ENCODE peak calls at places on chromosomes 12 and 14, in five cellular contexts. E is activated B cell treated with CpG ODN at 0.5 μM for 24 hours, L is HCT116, S is B cell, P is mucosa of descending colon. X is an unnamed sample.

GRCh38 chr12:57093412-57094193 is 4.7 kb downstream of the NAB2 start:
- DNase-seq in E (peak), L (no peak), S (peak), P (peak), X (peak)

GRCh38 chr14:90454041-90455000 is 57.5 kb downstream of the CALM1 start:
- DNase-seq in E (no peak), L (peak), S (no peak), P (peak), X (no peak)

GRCh38 chr12:67594888-67595287 is 53.7 kb upstream of the DYRK2 start:
- DNase-seq in E (no peak), L (no peak), S (no peak), P (no peak), X (no peak)

GRCh38 chr12:108825205-108825950 is 32.0 kb downstream of the SSH1 start:
- DNase-seq in E (no peak), L (no peak), S (no peak), P (no peak), X (peak)

GRCh38 chr12:12323606-12324005 is 26.4 kb downstream of the MANSC1 start:
- DNase-seq in E (no peak), L (no peak), S (no peak), P (no peak), X (no peak)

GRCh38 chr12:11758838-11759509 is 109.5 kb downstream of the ETV6 start:
- DNase-seq in E (no peak), L (no peak), S (peak), P (no peak), X (no peak)

GRCh38 chr12:130838284-130838950 is 633 bp downstream of the STX2 start:
- DNase-seq in E (no peak), L (no peak), S (peak), P (no peak), X (peak)

GRCh38 chr14:33642080-33642479 is 308.8 kb downstream of the EGLN3 start:
- DNase-seq in E (no peak), L (no peak), S (no peak), P (no peak), X (no peak)

GRCh38 chr12:80472912-80473500 is 29.0 kb downstream of the PTPRQ start:
- DNase-seq in E (no peak), L (peak), S (no peak), P (no peak), X (peak)

GRCh38 chr12:125143491-125143890 is 78.3 kb downstream of the AACS start:
- DNase-seq in E (no peak), L (no peak), S (no peak), P (peak), X (no peak)

GRCh38 chr14:58560208-58560607 is 77.6 kb upstream of the DACT1 start:
- DNase-seq in E (no peak), L (no peak), S (no peak), P (no peak), X (no peak)

GRCh38 chr14:103520657-103521437 is 1.8 kb downstream of the CKB start:
- DNase-seq in E (peak), L (peak), S (peak), P (peak), X (peak)

GRCh38 chr14:23401331-23401730 is 6.7 kb downstream of the MYH6 start:
- DNase-seq in E (no peak), L (no peak), S (no peak), P (no peak), X (no peak)

GRCh38 chr12:65822732-65823480 is 1.4 kb upstream of the HMGA2 start:
- DNase-seq in E (no peak), L (peak), S (peak), P (peak), X (peak)

GRCh38 chr12:100718212-100718611 is 76.4 kb upstream of the ANO4 start:
- DNase-seq in E (no peak), L (no peak), S (no peak), P (no peak), X (no peak)

GRCh38 chr12:91718326-91718725 is 427.3 kb downstream of the BTG1 start:
- DNase-seq in E (no peak), L (no peak), S (no peak), P (no peak), X (no peak)

GRCh38 chr12:94205738-94206310 is 57.4 kb downstream of the PLXNC1 start:
- DNase-seq in E (no peak), L (no peak), S (no peak), P (no peak), X (no peak)

GRCh38 chr14:68670344-68670725 is 122.5 kb downstream of the ZFP36L1 start:
- DNase-seq in E (no peak), L (no peak), S (no peak), P (no peak), X (no peak)

GRCh38 chr12:53775478-53776145 is 23.8 kb upstream of the CISTR start:
- DNase-seq in E (no peak), L (no peak), S (no peak), P (no peak), X (no peak)

GRCh38 chr12:100954118-100954517 is 159.5 kb downstream of the ANO4 start:
- DNase-seq in E (no peak), L (no peak), S (no peak), P (no peak), X (no peak)

GRCh38 chr14:60323199-60323891 is 74.3 kb downstream of the PPM1A start:
- DNase-seq in E (no peak), L (no peak), S (no peak), P (no peak), X (no peak)

GRCh38 chr12:55847033-55847432 is 4.3 kb upstream of the MMP19 start:
- DNase-seq in E (no peak), L (no peak), S (no peak), P (no peak), X (no peak)

GRCh38 chr14:24130717-24131548 is 474 bp downstream of the FITM1 start:
- DNase-seq in E (no peak), L (no peak), S (no peak), P (no peak), X (no peak)

GRCh38 chr12:116547955-116548471 is 11.2 kb upstream of the MAP1LC3B2 start:
- DNase-seq in E (peak), L (no peak), S (peak), P (no peak), X (peak)

GRCh38 chr12:32265461-32265860 is 133.9 kb upstream of the FGD4 start:
- DNase-seq in E (no peak), L (no peak), S (peak), P (no peak), X (no peak)

GRCh38 chr12:100031821-100032220 is 47.1 kb upstream of the ANKS1B start:
- DNase-seq in E (no peak), L (no peak), S (no peak), P (no peak), X (no peak)

GRCh38 chr12:74957231-74957630 is 252.4 kb downstream of the KCNC2 start:
- DNase-seq in E (no peak), L (no peak), S (no peak), P (no peak), X (no peak)

GRCh38 chr12:124443929-124444712 is 123.3 kb downstream of the NCOR2 start:
- DNase-seq in E (no peak), L (no peak), S (no peak), P (no peak), X (no peak)

GRCh38 chr14:68392393-68393085 is 400.3 kb downstream of the ZFP36L1 start:
- DNase-seq in E (no peak), L (no peak), S (peak), P (peak), X (no peak)

GRCh38 chr12:23810327-23810902 is 139.1 kb downstream of the SOX5 start:
- DNase-seq in E (no peak), L (no peak), S (no peak), P (no peak), X (no peak)

GRCh38 chr12:64273527-64274403 is 51.7 kb upstream of the KICS2 start:
- DNase-seq in E (no peak), L (peak), S (no peak), P (no peak), X (no peak)

GRCh38 chr12:107329569-107330324 is 236.4 kb upstream of the CRY1 start:
- DNase-seq in E (no peak), L (no peak), S (no peak), P (no peak), X (no peak)

GRCh38 chr14:22666203-22666893 is 22.2 kb upstream of the OR6J1 start:
- DNase-seq in E (no peak), L (no peak), S (no peak), P (no peak), X (no peak)

GRCh38 chr14:95667251-95667693 is 19.0 kb upstream of the TCL1B start:
- DNase-seq in E (peak), L (no peak), S (peak), P (no peak), X (no peak)

DNA sequence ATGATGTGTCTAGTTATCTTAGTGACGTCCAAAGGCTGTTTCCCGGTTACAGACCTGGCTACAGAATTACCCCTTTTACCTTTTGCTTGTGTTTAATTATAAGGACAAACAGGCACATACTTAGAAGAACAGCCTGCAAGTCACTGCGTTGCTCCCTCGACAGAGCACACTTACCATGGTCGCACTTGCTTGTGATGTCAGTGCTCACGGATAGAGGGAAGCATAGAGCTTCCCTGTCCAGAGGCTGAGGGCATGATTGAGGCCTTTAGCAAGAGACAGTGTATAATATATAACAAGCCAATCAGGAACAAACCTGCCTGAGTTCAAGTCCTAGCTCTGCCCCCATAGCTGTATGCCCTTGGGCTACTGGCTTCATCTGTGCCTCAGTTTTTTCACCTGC is 73.2 kb upstream of the SCN8A start:
- DNase-seq in E (no peak), L (no peak), S (no peak), P (no peak), X (no peak)
- TF ChIP-seq CTCF in E (no peak), L (no peak), S (no peak), P (no peak), X (no peak)

GRCh38 chr12:132284071-132284492 is 45.3 kb downstream of the GALNT9 start:
- DNase-seq in E (no peak), L (no peak), S (no peak), P (no peak), X (no peak)
- TF ChIP-seq CTCF in E (no peak), L (peak), S (no peak), P (no peak), X (no peak)

DNA sequence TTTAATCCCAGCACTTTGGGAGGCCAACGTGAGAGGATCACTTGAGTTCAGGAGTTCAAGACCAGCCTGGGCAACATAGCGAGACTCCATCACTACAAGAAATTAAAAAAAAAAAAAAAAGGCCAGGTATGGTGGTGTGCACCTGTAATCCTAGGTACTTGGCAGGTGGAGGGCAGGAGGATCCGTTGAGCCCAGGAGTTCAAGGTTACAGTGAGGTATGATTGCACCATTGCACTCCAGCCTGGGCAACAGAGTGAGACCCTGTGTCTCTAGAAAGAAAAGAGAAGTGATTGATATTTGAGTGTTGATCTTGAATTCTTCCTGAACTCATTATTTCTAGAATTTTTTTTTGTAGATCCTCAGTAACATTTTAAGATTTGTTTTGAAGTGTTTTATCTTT is 59.4 kb downstream of the ADIPOR2 start:
- DNase-seq in E (no peak), L (no peak), S (no peak), P (no peak), X (no peak)
- TF ChIP-seq CTCF in E (no peak), L (no peak), S (no peak), P (no peak), X (no peak)

GRCh38 chr12:3132636-3133409 is 55.6 kb downstream of the TSPAN9 start:
- DNase-seq in E (no peak), L (no peak), S (no peak), P (no peak), X (no peak)
- TF ChIP-seq CTCF in E (no peak), L (no peak), S (no peak), P (no peak), X (no peak)

GRCh38 chr12:111873113-111873512 is 31.1 kb downstream of the MAPKAPK5 start:
- DNase-seq in E (no peak), L (no peak), S (no peak), P (no peak), X (no peak)

GRCh38 chr12:111864935-111865334 is 22.9 kb downstream of the MAPKAPK5 start:
- DNase-seq in E (no peak), L (no peak), S (no peak), P (no peak), X (no peak)

GRCh38 chr12:111870216-111870615 is 28.2 kb downstream of the MAPKAPK5 start:
- DNase-seq in E (no peak), L (no peak), S (no peak), P (no peak), X (no peak)

GRCh38 chr12:111868676-111869588 is 26.9 kb downstream of the MAPKAPK5 start:
- DNase-seq in E (no peak), L (no peak), S (no peak), P (no peak), X (no peak)

DNA sequence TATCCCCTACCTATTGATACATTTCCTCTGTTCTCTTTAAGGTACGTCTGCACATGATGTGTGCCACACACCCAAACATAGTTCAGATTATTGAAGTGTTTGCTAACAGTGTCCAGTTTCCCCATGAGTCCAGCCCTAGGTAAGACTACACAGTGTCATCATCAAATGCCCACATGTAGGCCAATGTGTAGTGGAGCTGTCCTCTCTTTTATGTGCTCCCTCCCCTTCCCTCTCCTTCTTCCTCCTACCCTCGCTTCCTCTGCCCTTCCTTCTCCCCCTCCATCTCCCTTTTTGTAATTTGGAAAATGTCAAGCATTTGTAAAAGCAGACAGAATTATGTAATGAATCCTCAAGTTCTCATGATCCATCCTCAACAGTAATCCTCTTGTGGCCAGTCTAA is 25.5 kb downstream of the MAPKAPK5 start:
- DNase-seq in E (no peak), L (no peak), S (no peak), P (no peak), X (no peak)
- TF ChIP-seq CTCF in E (no peak), L (no peak), S (no peak), P (no peak), X (no peak)

X was measured in GM13977.